ENCODE peak calls at places on chromosomes 2 and 18, in four cellular contexts. S is right atrium auricular region, N is Peyer's patch, J is mesenchymal stem cell. W is an unnamed sample.

GRCh38 chr2:166665991-166666940 is 172.2 kb upstream of the SCN7A start:
- DNase-seq in S (no peak), J (peak; percentile 36), N (no peak), W (peak; percentile 44)

GRCh38 chr2:9819551-9819950 is 23.7 kb upstream of the TAF1B start:
- DNase-seq in S (peak; percentile 54), N (peak; percentile 37), J (no peak), W (no peak)

GRCh38 chr18:13126966-13127598 is 91.5 kb upstream of the LDLRAD4 start:
- DNase-seq in J (no peak), N (no peak), S (no peak), W (no peak)

GRCh38 chr18:69978743-69979715 is 31.4 kb upstream of the CD226 start:
- DNase-seq in N (no peak), J (no peak), S (no peak), W (no peak)

GRCh38 chr2:235542728-235543125 is 48.9 kb downstream of the AGAP1 start:
- DNase-seq in S (no peak), J (no peak), N (peak; percentile 55), W (peak; percentile 70)

GRCh38 chr18:2657788-2658458 is 2.4 kb downstream of the SMCHD1 start:
- DNase-seq in N (no peak), S (no peak), J (peak; percentile 96), W (peak; percentile 89)

GRCh38 chr2:48851161-48851560 is 95.6 kb upstream of the LHCGR start:
- DNase-seq in N (no peak), J (no peak), S (no peak), W (no peak)

GRCh38 chr2:12619975-12620374 is 96.8 kb upstream of the TRIB2 start:
- DNase-seq in S (no peak), J (peak; percentile 75), N (no peak), W (peak; percentile 80)

GRCh38 chr2:5250482-5250881 is 441.7 kb upstream of the SOX11 start:
- DNase-seq in S (no peak), J (peak; percentile 16), N (no peak), W (peak; percentile 57)

GRCh38 chr2:227862741-227863588 is 8.5 kb upstream of the DAW1 start:
- DNase-seq in N (no peak), J (peak; percentile 89), S (peak; percentile 79), W (peak; percentile 95)

GRCh38 chr2:117551858-117552257 is 262.6 kb upstream of the DDX18 start:
- DNase-seq in J (no peak), S (no peak), N (no peak), W (no peak)

GRCh38 chr2:164430166-164430783 is 191.0 kb downstream of the GRB14 start:
- DNase-seq in S (no peak), J (peak; percentile 48), N (peak; percentile 46), W (peak; percentile 64)

GRCh38 chr18:8478166-8478967 is 130.9 kb upstream of the RAB12 start:
- DNase-seq in N (peak; percentile 77), S (no peak), J (peak; percentile 52), W (peak; percentile 84)

GRCh38 chr2:60882971-60883753 is 1.8 kb downstream of the REL start:
- DNase-seq in N (peak; percentile 76), S (no peak), J (peak; percentile 38), W (peak; percentile 16)

GRCh38 chr2:9424447-9425164 is 1.2 kb downstream of the CPSF3 start:
- DNase-seq in N (no peak), J (no peak), S (no peak), W (no peak)

GRCh38 chr18:58139627-58140026 is 95.6 kb downstream of the NEDD4L start:
- DNase-seq in J (no peak), S (no peak), N (no peak), W (no peak)

GRCh38 chr2:165837122-165837521 is 43.1 kb upstream of the GALNT3 start:
- DNase-seq in J (peak; percentile 64), S (no peak), N (no peak), W (peak; percentile 47)

GRCh38 chr2:219656523-219656922 is 29.1 kb downstream of the SLC4A3 start:
- DNase-seq in N (no peak), S (no peak), J (peak; percentile 20), W (peak; percentile 93)

GRCh38 chr2:220077488-220077887 is 450.1 kb downstream of the SLC4A3 start:
- DNase-seq in J (peak; percentile 24), N (no peak), S (no peak), W (peak; percentile 29)

GRCh38 chr2:224101820-224102630 is 62.9 kb upstream of the SERPINE2 start:
- DNase-seq in N (no peak), J (peak; percentile 94), S (no peak), W (peak; percentile 56)

GRCh38 chr2:43171789-43172188 is 54.6 kb downstream of the ZFP36L2 start:
- DNase-seq in N (peak; percentile 73), S (no peak), J (peak; percentile 73), W (peak; percentile 42)

GRCh38 chr2:157468931-157469708 is 25.2 kb upstream of the CYTIP start:
- DNase-seq in S (no peak), N (peak; percentile 62), J (peak; percentile 78), W (peak; percentile 46)

GRCh38 chr2:60337142-60337497 is 216.3 kb downstream of the BCL11A start:
- DNase-seq in N (peak; percentile 73), J (no peak), S (no peak), W (peak; percentile 7)

GRCh38 chr2:2848621-2849443 is 517.8 kb upstream of the MYT1L start:
- DNase-seq in S (no peak), J (no peak), N (no peak), W (no peak)

GRCh38 chr2:8906208-8906607 is 68.8 kb upstream of the KIDINS220 start:
- DNase-seq in J (no peak), S (no peak), N (peak; percentile 51), W (peak; percentile 70)

GRCh38 chr18:52070295-52070756 is 269.7 kb upstream of the DCC start:
- DNase-seq in S (no peak), N (no peak), J (no peak), W (no peak)

GRCh38 chr2:159982270-159982669 is 80.1 kb downstream of the PLA2R1 start:
- DNase-seq in J (peak; percentile 67), N (no peak), S (no peak), W (peak; percentile 77)

GRCh38 chr2:143034292-143035074 is 94.7 kb upstream of the ARHGAP15 start:
- DNase-seq in J (peak; percentile 87), S (no peak), N (peak; percentile 81), W (peak; percentile 88)

GRCh38 chr2:24972315-24972958 is 682 bp upstream of the DNAJC27 start:
- DNase-seq in N (peak; percentile 67), S (no peak), J (peak; percentile 59), W (peak; percentile 26)

GRCh38 chr2:121232626-121233265 is 52.3 kb downstream of the TFCP2L1 start:
- DNase-seq in N (no peak), J (no peak), S (no peak), W (no peak)

GRCh38 chr2:60354713-60355112 is 198.7 kb downstream of the BCL11A start:
- DNase-seq in N (no peak), J (no peak), S (no peak), W (no peak)

GRCh38 chr2:84636080-84636971 is 120.0 kb downstream of the DNAH6 start:
- DNase-seq in S (no peak), J (no peak), N (peak; percentile 51), W (no peak)

GRCh38 chr2:10380048-10380926 is 67.8 kb downstream of the ODC1 start:
- DNase-seq in S (no peak), N (peak; percentile 63), J (no peak), W (no peak)

GRCh38 chr2:224650815-224651439 is 65.2 kb downstream of the CCDC195 start:
- DNase-seq in S (no peak), J (peak; percentile 58), N (no peak), W (peak; percentile 77)

GRCh38 chr2:523698-524270 is 153.4 kb downstream of the TMEM18 start:
- DNase-seq in J (no peak), S (no peak), N (no peak), W (no peak)

GRCh38 chr2:16351541-16351940 is 314.1 kb downstream of the CYRIA start:
- DNase-seq in J (no peak), N (no peak), S (no peak), W (no peak)

GRCh38 chr2:85777441-85777861 is 23.7 kb downstream of the ATOH8 start:
- DNase-seq in N (no peak), S (peak; percentile 80), J (peak; percentile 34), W (no peak)
- H3K4me1 ChIP-seq in N (peaks cover 23% of the 10 kb centered on the region), S (no peaks in the 10 kb centered on the region), J (peaks cover 19% of the 10 kb centered on the region), W (peaks cover 8% of the 10 kb centered on the region)

DNA sequence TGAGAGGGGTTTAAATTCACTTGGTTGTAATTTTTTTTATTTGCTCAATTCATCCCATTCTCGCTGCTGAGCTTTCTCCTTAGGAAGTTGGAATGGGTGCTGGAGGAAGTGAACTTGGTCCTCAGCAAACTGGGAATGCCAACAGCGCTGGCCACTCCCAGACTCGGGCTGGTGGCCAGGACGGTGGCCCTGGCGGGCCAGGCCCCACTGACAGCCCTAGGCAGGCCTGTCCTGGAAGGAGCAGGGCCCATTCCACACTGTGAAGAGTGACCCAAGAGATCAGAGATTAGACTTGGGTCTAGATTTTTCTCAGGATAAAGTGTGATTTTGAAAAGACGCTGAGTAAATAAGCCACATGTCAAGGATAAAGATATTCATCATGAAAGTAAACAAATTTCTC is 132.7 kb downstream of the HDAC4 start:
- DNase-seq in S (no peak), J (no peak), N (peak; percentile 80), W (peak; percentile 39)
- H3K4me1 ChIP-seq in S (no peaks in the 10 kb centered on the region), J (peaks cover 41% of the 10 kb centered on the region), N (peaks cover 65% of the 10 kb centered on the region), W (peaks cover 34% of the 10 kb centered on the region)

GRCh38 chr2:69022548-69022947 is 9.6 kb downstream of the ANTXR1 start:
- DNase-seq in J (no peak), S (no peak), N (no peak), W (peak; percentile 85)

GRCh38 chr2:69018629-69019227 is 5.7 kb downstream of the ANTXR1 start:
- DNase-seq in J (no peak), S (no peak), N (no peak), W (no peak)

GRCh38 chr2:69021727-69022126 is 8.7 kb downstream of the ANTXR1 start:
- DNase-seq in N (no peak), S (no peak), J (no peak), W (no peak)

GRCh38 chr2:69021027-69021426 is 8.0 kb downstream of the ANTXR1 start:
- DNase-seq in N (no peak), S (no peak), J (peak; percentile 65), W (no peak)

GRCh38 chr2:69020496-69020895 is 7.5 kb downstream of the ANTXR1 start:
- DNase-seq in S (no peak), J (no peak), N (no peak), W (no peak)
- H3K4me1 ChIP-seq in S (no peaks in the 10 kb centered on the region), J (no peaks in the 10 kb centered on the region), N (peaks cover 12% of the 10 kb centered on the region), W (peaks cover 14% of the 10 kb centered on the region)

GRCh38 chr2:54584598-54584997 is 128.5 kb downstream of the SPTBN1 start:
- DNase-seq in N (no peak), J (no peak), S (no peak), W (no peak)
- H3K4me1 ChIP-seq in N (peaks cover 79% of the 10 kb centered on the region), J (peaks cover 18% of the 10 kb centered on the region), S (no peaks in the 10 kb centered on the region), W (peaks cover 56% of the 10 kb centered on the region)

GRCh38 chr2:144466637-144467036 is 53.3 kb downstream of the ZEB2 start:
- DNase-seq in J (no peak), N (no peak), S (no peak), W (no peak)
- H3K4me1 ChIP-seq in J (peaks cover 4% of the 10 kb centered on the region), N (no peaks in the 10 kb centered on the region), S (no peaks in the 10 kb centered on the region), W (peaks cover 19% of the 10 kb centered on the region)

GRCh38 chr2:215712219-215712849 is 276.5 kb upstream of the FN1 start:
- DNase-seq in J (peak; percentile 32), S (no peak), N (no peak), W (no peak)
- H3K4me1 ChIP-seq in J (peaks cover 5% of the 10 kb centered on the region), S (no peaks in the 10 kb centered on the region), N (peaks cover 8% of the 10 kb centered on the region), W (peaks cover 40% of the 10 kb centered on the region)

W was measured in PC-3.